ENCODE peak calls at places on chromosomes 5 and 9, in four cellular contexts. V is neural progenitor cell, I is AG04449, F is coronary artery. X is an unnamed sample.

GRCh38 chr9:70880523-70880922 is 240.9 kb downstream of the TRPM3 start:
- DNase-seq in V (peak), I (no peak), F (no peak), X (no peak)

GRCh38 chr9:107178302-107178701 is 104.8 kb upstream of the RAD23B start:
- DNase-seq in V (no peak), I (no peak), F (no peak), X (no peak)

GRCh38 chr5:124395287-124395686 is 351.2 kb downstream of the ZNF608 start:
- DNase-seq in V (peak), I (no peak), F (no peak), X (no peak)

GRCh38 chr9:126057869-126058467 is 268.7 kb upstream of the MVB12B start:
- DNase-seq in V (no peak), I (no peak), F (no peak), X (no peak)

GRCh38 chr9:134888603-134889195 is 8.1 kb downstream of the FCN2 start:
- DNase-seq in V (no peak), I (no peak), F (peak), X (no peak)

GRCh38 chr5:1793966-1794895 is 5.4 kb downstream of the MRPL36 start:
- DNase-seq in V (no peak), I (peak), F (no peak), X (no peak)

GRCh38 chr5:142736247-142736632 is 33.9 kb upstream of the ARHGAP26 start:
- DNase-seq in V (no peak), I (no peak), F (no peak), X (no peak)

GRCh38 chr9:88831783-88832407 is 159.4 kb upstream of the S1PR3 start:
- DNase-seq in V (no peak), I (no peak), F (no peak), X (no peak)

GRCh38 chr9:114294664-114295063 is 28.2 kb upstream of the ORM1 start:
- DNase-seq in V (no peak), I (no peak), F (no peak), X (no peak)

GRCh38 chr9:135865531-135865930 is 41.8 kb downstream of the CAMSAP1 start:
- DNase-seq in V (no peak), I (no peak), F (no peak), X (no peak)

GRCh38 chr9:69555802-69556201 is 116.4 kb downstream of the APBA1 start:
- DNase-seq in V (no peak), I (no peak), F (no peak), X (no peak)

GRCh38 chr5:139903805-139904565 is 108.4 kb downstream of the PSD2 start:
- DNase-seq in V (peak), I (no peak), F (no peak), X (no peak)

GRCh38 chr5:109253262-109253661 is 156.5 kb downstream of the PJA2 start:
- DNase-seq in V (no peak), I (no peak), F (peak), X (no peak)

GRCh38 chr5:136064510-136064909 is 35.7 kb downstream of the TGFBI start:
- DNase-seq in V (peak), I (no peak), F (peak), X (no peak)
- TF ChIP-seq CTCF in V (peak), I (no peak), F (no peak), X (no peak)

GRCh38 chr5:16913840-16914435 is 22.1 kb downstream of the MYO10 start:
- DNase-seq in V (no peak), I (no peak), F (no peak), X (no peak)
- H3K4me3 ChIP-seq in V (no peak), I (no peak), F (no peak), X (no peak)

GRCh38 chr5:58042933-58043606 is 416.8 kb downstream of the PLK2 start:
- DNase-seq in V (no peak), I (no peak), F (no peak), X (no peak)

GRCh38 chr5:58040851-58041250 is 419.0 kb downstream of the PLK2 start:
- DNase-seq in V (no peak), I (no peak), F (no peak), X (no peak)

GRCh38 chr5:58043607-58043945 is 416.3 kb downstream of the PLK2 start:
- DNase-seq in V (no peak), I (no peak), F (no peak), X (no peak)

GRCh38 chr5:58040044-58040443 is 419.8 kb downstream of the PLK2 start:
- DNase-seq in V (no peak), I (no peak), F (no peak), X (no peak)

DNA sequence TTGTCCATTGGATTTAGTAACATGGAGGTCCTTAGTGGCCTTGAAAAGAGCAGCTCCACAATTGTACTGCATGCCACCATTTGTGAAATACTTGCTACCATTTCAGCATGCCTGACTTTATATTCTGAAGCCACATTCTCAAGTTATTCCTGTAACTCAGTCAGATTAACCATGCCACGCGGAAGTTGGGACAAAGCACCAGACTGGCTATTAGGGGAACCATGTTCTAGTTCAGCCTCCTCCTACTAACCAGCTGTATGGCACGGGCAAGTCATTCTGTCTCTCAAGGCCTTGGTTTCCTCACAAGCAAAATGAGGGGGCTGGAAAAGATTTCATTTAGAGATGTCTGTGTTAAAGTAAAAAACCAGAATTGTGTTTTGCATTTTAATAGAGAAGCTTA is 418.0 kb downstream of the PLK2 start:
- DNase-seq in V (no peak), I (no peak), F (no peak), X (no peak)
- TF ChIP-seq CTCF in V (no peak), I (no peak), F (no peak), X (no peak)

DNA sequence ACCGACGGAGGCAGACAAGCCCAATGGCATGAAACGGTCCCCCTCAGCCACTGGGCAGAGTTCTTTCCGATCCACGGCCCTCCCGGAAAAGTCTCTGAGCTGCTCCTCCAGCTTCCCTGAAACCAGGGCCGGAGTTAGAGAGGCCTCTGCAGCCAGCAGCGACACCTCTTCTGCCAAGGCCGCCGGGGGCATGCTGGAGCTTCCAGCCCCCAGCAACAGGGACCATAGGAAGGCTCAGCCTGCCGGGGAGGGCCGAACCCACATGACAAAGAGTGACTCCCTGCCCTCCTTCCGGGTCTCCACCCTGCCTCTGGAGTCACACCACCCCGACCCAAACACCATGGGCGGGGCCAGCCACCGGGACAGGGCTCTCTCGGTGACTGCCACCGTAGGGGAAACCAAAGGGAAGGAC is 30.1 kb downstream of the CD180 start:
- DNase-seq in V (no peak), I (no peak), F (peak), X (peak)
- H3K4me3 ChIP-seq in V (no peak), I (no peak), F (peak), X (peak)

GRCh38 chr5:173282916-173283315 is 45.3 kb downstream of the STC2 start:
- DNase-seq in V (no peak), I (no peak), F (no peak), X (no peak)

GRCh38 chr5:173279166-173279565 is 44.2 kb upstream of the NKX2-5 start:
- DNase-seq in V (no peak), I (no peak), F (no peak), X (no peak)

GRCh38 chr5:173278641-173279040 is 43.6 kb upstream of the NKX2-5 start:
- DNase-seq in V (no peak), I (no peak), F (no peak), X (no peak)

GRCh38 chr5:173283318-173284288 is 44.6 kb downstream of the STC2 start:
- DNase-seq in V (peak), I (no peak), F (no peak), X (no peak)

DNA sequence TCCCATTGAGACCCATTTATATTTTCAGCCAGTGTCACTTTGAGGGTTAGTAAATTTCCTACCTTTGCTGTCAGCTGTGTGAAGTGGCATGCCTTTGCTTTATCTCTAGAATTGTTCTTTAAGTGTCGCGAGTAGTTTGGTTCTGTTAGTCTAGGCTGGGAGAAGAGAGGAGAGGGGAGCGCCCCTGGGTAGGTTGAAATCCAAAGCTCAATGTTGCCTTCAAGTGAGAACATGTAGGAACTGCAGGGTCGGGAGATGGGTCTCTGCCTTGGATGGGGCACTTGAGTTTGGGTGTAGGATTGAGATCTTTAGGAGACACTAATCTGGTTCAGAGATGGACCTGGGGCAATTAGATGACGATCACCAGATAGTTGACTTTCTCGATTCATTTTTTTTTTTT is 46.3 kb downstream of the STC2 start:
- DNase-seq in V (peak), I (no peak), F (no peak), X (no peak)
- TF ChIP-seq CTCF in V (peak), I (peak), F (no peak), X (peak)

GRCh38 chr9:81537964-81538363 is 151.4 kb downstream of the TLE1 start:
- DNase-seq in V (no peak), I (no peak), F (no peak), X (no peak)
- H3K4me3 ChIP-seq in V (no peak), I (no peak), F (no peak), X (no peak)

DNA sequence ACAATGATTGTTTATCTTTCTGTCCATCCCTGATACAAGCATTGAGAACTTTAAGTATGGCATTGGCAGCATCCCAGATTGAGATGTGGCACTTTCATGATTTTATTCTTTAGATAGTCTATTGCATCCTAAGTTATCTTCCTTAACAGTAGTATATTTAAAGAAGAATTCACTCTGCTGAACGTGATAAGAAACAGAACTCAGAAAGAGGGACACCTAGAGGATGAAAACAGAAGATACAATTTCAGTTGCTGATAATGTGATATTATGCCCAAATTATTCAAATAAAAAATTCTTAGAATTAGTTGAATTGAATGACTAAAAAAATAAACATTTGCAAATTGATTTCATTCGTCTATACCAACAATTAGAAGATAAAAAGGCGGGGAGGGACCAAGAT is 218.1 kb upstream of the DMRTA1 start:
- DNase-seq in V (no peak), I (no peak), F (no peak), X (no peak)
- TF ChIP-seq CTCF in V (peak), I (peak), F (no peak), X (no peak)